ENCODE peak calls at places on chromosomes 11 and 22, in five cellular contexts. Q is effector memory CD4-positive, alpha-beta T cell; R is NCI-H1105 treated with DMSO at 0.1 percent for 48 hours; A is uterus; K is activated CD8-positive, alpha-beta T cell treated with anti-CD3 and anti-CD28 coated beads for 36 hours. B is an unnamed sample.

GRCh38 chr22:32518848-32519247 is 44.2 kb downstream of the FBXO7 start:
- DNase-seq in R (no peak), K (peak), Q (no peak), A (no peak), B (peak)

GRCh38 chr11:132072044-132072879 is 701.8 kb downstream of the NTM start:
- DNase-seq in K (no peak), A (no peak), R (no peak), Q (no peak), B (no peak)

GRCh38 chr11:12918667-12919066 is 90.4 kb upstream of the RASSF10 start:
- DNase-seq in Q (no peak), A (no peak), R (no peak), K (no peak), B (no peak)

GRCh38 chr11:45436966-45437365 is 150.8 kb upstream of the SYT13 start:
- DNase-seq in R (no peak), K (no peak), Q (no peak), A (no peak), B (no peak)

GRCh38 chr22:46542011-46542985 is 4.9 kb upstream of the CELSR1 start:
- DNase-seq in Q (peak), A (peak), R (peak), K (peak), B (peak)

GRCh38 chr11:59503276-59503675 is at the start of gene OR4D11:
- DNase-seq in K (no peak), Q (no peak), A (no peak), R (no peak), B (no peak)

GRCh38 chr11:94768602-94769511 is 701 bp downstream of the AMOTL1 start:
- DNase-seq in Q (no peak), A (peak), K (peak), R (peak), B (no peak)

GRCh38 chr11:1656670-1657069 is 27.1 kb downstream of the KRTAP5-5 start:
- DNase-seq in Q (no peak), A (no peak), K (no peak), R (no peak), B (no peak)

GRCh38 chr11:75262436-75262835 is 21.9 kb downstream of the TPBGL start:
- DNase-seq in A (peak), R (no peak), Q (no peak), K (no peak), B (no peak)

GRCh38 chr11:60155928-60156327 is 27.0 kb downstream of the MS4A6A start:
- DNase-seq in R (no peak), K (no peak), A (no peak), Q (no peak), B (no peak)

GRCh38 chr11:69443968-69444364 is 37.5 kb upstream of the LINC01488 start:
- DNase-seq in A (no peak), Q (no peak), R (no peak), K (no peak), B (no peak)